ENCODE peak calls at places on chromosome 2, in seven cellular contexts. One of them, this sample, is unnamed.

GRCh38 chr2:226898925-226899324 is 63.1 kb downstream of the RHBDD1 start:
- DNase-seq in WERI-Rb-1: no peak
- DNase-seq in fibroblast of lung: no peak
- DNase-seq in pancreas: no peak
- DNase-seq in right lobe of liver: no peak
- DNase-seq in hepatocyte: no peak
- DNase-seq in upper lobe of right lung: no peak
- DNase-seq in this sample: no peak

GRCh38 chr2:66440011-66440542 is 5.2 kb downstream of the MEIS1 start:
- DNase-seq in WERI-Rb-1: no peak
- DNase-seq in hepatocyte: peak; percentile 22
- DNase-seq in upper lobe of right lung: no peak
- DNase-seq in fibroblast of lung: peak; percentile 70
- DNase-seq in pancreas: no peak
- DNase-seq in right lobe of liver: no peak
- DNase-seq in this sample: no peak

GRCh38 chr2:183162362-183162761 is 38.1 kb downstream of the NUP35 start:
- DNase-seq in right lobe of liver: no peak
- DNase-seq in hepatocyte: no peak
- DNase-seq in fibroblast of lung: peak; percentile 3
- DNase-seq in upper lobe of right lung: no peak
- DNase-seq in pancreas: no peak
- DNase-seq in WERI-Rb-1: no peak
- DNase-seq in this sample: no peak

GRCh38 chr2:233966388-233966787 is 49.2 kb downstream of the TRPM8 start:
- DNase-seq in WERI-Rb-1: no peak
- DNase-seq in hepatocyte: no peak
- DNase-seq in upper lobe of right lung: no peak
- DNase-seq in right lobe of liver: peak; percentile 66
- DNase-seq in pancreas: no peak
- DNase-seq in fibroblast of lung: peak; percentile 15
- DNase-seq in this sample: no peak

GRCh38 chr2:139574371-139574770 is 794.2 kb upstream of the NXPH2 start:
- DNase-seq in pancreas: no peak
- DNase-seq in WERI-Rb-1: no peak
- DNase-seq in right lobe of liver: no peak
- DNase-seq in upper lobe of right lung: no peak
- DNase-seq in hepatocyte: no peak
- DNase-seq in fibroblast of lung: no peak
- DNase-seq in this sample: no peak

GRCh38 chr2:208311321-208311720 is 45.3 kb downstream of the PIKFYVE start:
- DNase-seq in pancreas: no peak
- DNase-seq in right lobe of liver: no peak
- DNase-seq in fibroblast of lung: no peak
- DNase-seq in hepatocyte: no peak
- DNase-seq in WERI-Rb-1: no peak
- DNase-seq in upper lobe of right lung: no peak
- DNase-seq in this sample: no peak

GRCh38 chr2:85085563-85085962 is 47.6 kb upstream of the TCF7L1 start:
- DNase-seq in fibroblast of lung: no peak
- DNase-seq in pancreas: no peak
- DNase-seq in upper lobe of right lung: no peak
- DNase-seq in hepatocyte: no peak
- DNase-seq in WERI-Rb-1: no peak
- DNase-seq in right lobe of liver: no peak
- DNase-seq in this sample: no peak

GRCh38 chr2:190540048-190540447 is 5.5 kb upstream of the NEMP2 start:
- DNase-seq in hepatocyte: no peak
- DNase-seq in fibroblast of lung: peak; percentile 37
- DNase-seq in right lobe of liver: no peak
- DNase-seq in pancreas: no peak
- DNase-seq in WERI-Rb-1: no peak
- DNase-seq in upper lobe of right lung: no peak
- DNase-seq in this sample: no peak

GRCh38 chr2:134228493-134228903 is 25.4 kb upstream of the MGAT5 start:
- DNase-seq in right lobe of liver: no peak
- DNase-seq in pancreas: no peak
- DNase-seq in hepatocyte: no peak
- DNase-seq in upper lobe of right lung: no peak
- DNase-seq in fibroblast of lung: no peak
- DNase-seq in WERI-Rb-1: no peak
- DNase-seq in this sample: no peak

GRCh38 chr2:61452392-61452791 is 18.5 kb downstream of the USP34 start:
- DNase-seq in fibroblast of lung: no peak
- DNase-seq in hepatocyte: no peak
- DNase-seq in upper lobe of right lung: no peak
- DNase-seq in right lobe of liver: no peak
- DNase-seq in pancreas: no peak
- DNase-seq in WERI-Rb-1: no peak
- DNase-seq in this sample: no peak

GRCh38 chr2:199596549-199596948 is 138.8 kb upstream of the SATB2 start:
- DNase-seq in right lobe of liver: no peak
- DNase-seq in WERI-Rb-1: no peak
- DNase-seq in upper lobe of right lung: no peak
- DNase-seq in pancreas: no peak
- DNase-seq in hepatocyte: no peak
- DNase-seq in fibroblast of lung: peak; percentile 35
- DNase-seq in this sample: no peak

GRCh38 chr2:196268022-196268421 is 96.6 kb upstream of the STK17B start:
- DNase-seq in upper lobe of right lung: no peak
- DNase-seq in WERI-Rb-1: no peak
- DNase-seq in hepatocyte: no peak
- DNase-seq in fibroblast of lung: peak; percentile 27
- DNase-seq in pancreas: no peak
- DNase-seq in right lobe of liver: no peak
- DNase-seq in this sample: no peak

GRCh38 chr2:74552914-74553811 is 579 bp downstream of the LOXL3 start:
- DNase-seq in WERI-Rb-1: peak; percentile 51
- DNase-seq in upper lobe of right lung: no peak
- DNase-seq in pancreas: peak; percentile 51
- DNase-seq in right lobe of liver: no peak
- DNase-seq in fibroblast of lung: no peak
- DNase-seq in hepatocyte: peak; percentile 36
- DNase-seq in this sample: no peak

GRCh38 chr2:10466801-10467200 is 18.7 kb upstream of the ODC1 start:
- DNase-seq in pancreas: no peak
- DNase-seq in right lobe of liver: peak; percentile 28
- DNase-seq in fibroblast of lung: no peak
- DNase-seq in upper lobe of right lung: peak; percentile 44
- DNase-seq in WERI-Rb-1: peak; percentile 16
- DNase-seq in hepatocyte: no peak
- DNase-seq in this sample: no peak

GRCh38 chr2:26974352-26974751 is 3.9 kb downstream of the MAPRE3 start:
- DNase-seq in upper lobe of right lung: no peak
- DNase-seq in WERI-Rb-1: no peak
- DNase-seq in right lobe of liver: no peak
- DNase-seq in hepatocyte: no peak
- DNase-seq in fibroblast of lung: no peak
- DNase-seq in pancreas: no peak
- DNase-seq in this sample: no peak

GRCh38 chr2:205908491-205909193 is 177.3 kb downstream of the INO80D start:
- DNase-seq in right lobe of liver: no peak
- DNase-seq in hepatocyte: peak; percentile 48
- DNase-seq in pancreas: no peak
- DNase-seq in upper lobe of right lung: no peak
- DNase-seq in WERI-Rb-1: no peak
- DNase-seq in fibroblast of lung: peak; percentile 41
- DNase-seq in this sample: no peak

GRCh38 chr2:26724004-26724750 is 31.7 kb downstream of the KCNK3 start:
- DNase-seq in WERI-Rb-1: no peak
- DNase-seq in right lobe of liver: peak; percentile 62
- DNase-seq in pancreas: peak; percentile 86
- DNase-seq in fibroblast of lung: peak; percentile 94
- DNase-seq in hepatocyte: peak; percentile 48
- DNase-seq in upper lobe of right lung: peak; percentile 85
- DNase-seq in this sample: no peak

GRCh38 chr2:198316852-198317395 is 512.5 kb downstream of the PLCL1 start:
- DNase-seq in hepatocyte: no peak
- DNase-seq in upper lobe of right lung: no peak
- DNase-seq in right lobe of liver: no peak
- DNase-seq in pancreas: no peak
- DNase-seq in WERI-Rb-1: no peak
- DNase-seq in fibroblast of lung: no peak
- DNase-seq in this sample: no peak

GRCh38 chr2:20594048-20594750 is 56.7 kb downstream of the HS1BP3 start:
- DNase-seq in upper lobe of right lung: peak; percentile 51
- DNase-seq in hepatocyte: no peak
- DNase-seq in WERI-Rb-1: peak; percentile 7
- DNase-seq in fibroblast of lung: no peak
- DNase-seq in pancreas: no peak
- DNase-seq in right lobe of liver: peak; percentile 70
- DNase-seq in this sample: no peak

DNA sequence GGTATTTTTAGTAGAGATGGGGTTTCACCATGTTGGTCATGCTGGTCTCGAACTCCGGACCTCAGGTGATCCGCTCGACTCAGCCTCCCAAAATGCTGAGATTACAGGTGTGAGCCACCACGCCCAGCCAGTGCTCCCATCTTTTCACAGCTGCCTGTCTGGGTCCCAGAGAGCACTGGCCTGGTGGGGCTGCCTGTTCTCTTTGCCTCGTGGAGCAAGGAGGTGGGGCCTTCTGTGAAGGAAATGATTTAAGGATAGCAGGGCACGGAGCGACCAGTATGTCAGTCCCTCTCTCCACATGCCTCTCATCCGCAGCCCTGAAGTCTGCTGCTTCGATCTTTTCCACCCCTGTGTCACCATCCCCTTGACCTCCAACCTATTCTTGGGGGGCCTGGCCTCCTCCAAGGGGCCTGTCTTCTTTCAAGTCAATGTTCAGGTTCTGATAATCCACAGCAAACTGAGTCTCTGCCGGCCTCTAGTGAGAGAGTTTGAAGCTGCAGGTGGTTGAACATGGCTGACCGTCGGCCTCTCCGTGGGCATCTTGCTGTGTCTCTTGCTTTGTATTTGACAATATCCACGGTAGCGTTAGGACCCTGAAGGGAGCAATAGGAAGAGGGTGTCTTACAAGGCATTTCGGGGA is 28.2 kb upstream of the GIGYF2 start:
- DNase-seq in upper lobe of right lung: no peak
- DNase-seq in hepatocyte: peak; percentile 41
- DNase-seq in pancreas: no peak
- DNase-seq in right lobe of liver: no peak
- DNase-seq in fibroblast of lung: peak; percentile 21
- DNase-seq in WERI-Rb-1: peak; percentile 51
- DNase-seq in this sample: no peak
- TF ChIP-seq CTCF in upper lobe of right lung: peak; percentile 24
- TF ChIP-seq CTCF in hepatocyte: peak; percentile 48
- TF ChIP-seq CTCF in pancreas: no peak
- TF ChIP-seq CTCF in right lobe of liver: peak; percentile 40
- TF ChIP-seq CTCF in fibroblast of lung: peak; percentile 40
- TF ChIP-seq CTCF in WERI-Rb-1: peak; percentile 71
- TF ChIP-seq CTCF in this sample: no peak

DNA sequence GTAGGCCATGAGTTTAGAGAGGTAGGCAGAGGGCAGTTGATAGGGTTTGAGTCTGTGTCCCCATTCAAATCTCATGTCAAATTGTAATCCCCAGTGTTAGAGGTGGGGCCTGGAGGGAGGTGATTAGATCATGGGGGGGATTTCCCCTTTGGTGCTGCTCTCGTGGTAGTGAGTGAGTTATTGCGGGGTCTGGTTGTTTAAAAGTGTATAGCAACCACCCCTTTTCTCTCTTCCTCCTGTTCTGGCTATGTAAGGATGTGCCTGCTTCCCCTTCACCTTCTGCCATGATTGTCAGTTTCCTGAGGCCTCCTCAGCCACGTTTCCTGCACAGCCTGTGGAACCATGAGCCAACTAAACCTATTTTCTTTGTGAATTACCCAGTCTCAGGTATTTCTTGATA is 25.5 kb downstream of the MARCHF4 start:
- DNase-seq in pancreas: no peak
- DNase-seq in WERI-Rb-1: no peak
- DNase-seq in hepatocyte: no peak
- DNase-seq in fibroblast of lung: no peak
- DNase-seq in upper lobe of right lung: no peak
- DNase-seq in right lobe of liver: no peak
- DNase-seq in this sample: no peak
- TF ChIP-seq CTCF in pancreas: no peak
- TF ChIP-seq CTCF in WERI-Rb-1: no peak
- TF ChIP-seq CTCF in hepatocyte: no peak
- TF ChIP-seq CTCF in fibroblast of lung: no peak
- TF ChIP-seq CTCF in upper lobe of right lung: no peak
- TF ChIP-seq CTCF in right lobe of liver: no peak
- TF ChIP-seq CTCF in this sample: no peak

DNA sequence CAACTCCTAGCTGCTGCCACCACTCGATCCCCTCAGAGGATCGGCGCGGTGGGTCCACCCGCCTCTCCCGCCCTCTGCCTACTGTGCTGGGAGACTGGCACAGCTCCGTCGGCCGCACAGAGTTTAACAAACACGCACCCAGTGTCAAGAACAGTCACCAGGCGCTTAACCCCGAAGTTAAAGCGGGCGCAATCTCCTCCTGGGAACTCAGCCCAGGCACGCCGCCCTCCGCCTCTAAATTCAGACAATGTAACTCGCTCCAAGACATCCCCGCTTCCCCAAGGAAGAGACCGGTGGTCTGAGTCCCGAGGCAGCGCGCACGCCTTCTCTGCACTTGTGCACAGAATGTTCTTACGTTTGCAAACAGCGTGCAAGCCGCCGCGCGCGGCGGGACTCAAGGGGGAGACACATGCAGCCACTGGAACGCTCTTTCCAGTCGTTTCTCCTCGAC is 533 bp downstream of the CXCR4 start:
- DNase-seq in fibroblast of lung: peak; percentile 46
- DNase-seq in upper lobe of right lung: peak; percentile 81
- DNase-seq in right lobe of liver: peak; percentile 54
- DNase-seq in hepatocyte: peak; percentile 71
- DNase-seq in WERI-Rb-1: peak; percentile 48
- DNase-seq in pancreas: no peak
- DNase-seq in this sample: peak; percentile 49
- TF ChIP-seq CTCF in fibroblast of lung: no peak
- TF ChIP-seq CTCF in upper lobe of right lung: peak; percentile 7
- TF ChIP-seq CTCF in right lobe of liver: no peak
- TF ChIP-seq CTCF in hepatocyte: peak; percentile 19
- TF ChIP-seq CTCF in WERI-Rb-1: peak; percentile 43
- TF ChIP-seq CTCF in pancreas: no peak
- TF ChIP-seq CTCF in this sample: no peak

DNA sequence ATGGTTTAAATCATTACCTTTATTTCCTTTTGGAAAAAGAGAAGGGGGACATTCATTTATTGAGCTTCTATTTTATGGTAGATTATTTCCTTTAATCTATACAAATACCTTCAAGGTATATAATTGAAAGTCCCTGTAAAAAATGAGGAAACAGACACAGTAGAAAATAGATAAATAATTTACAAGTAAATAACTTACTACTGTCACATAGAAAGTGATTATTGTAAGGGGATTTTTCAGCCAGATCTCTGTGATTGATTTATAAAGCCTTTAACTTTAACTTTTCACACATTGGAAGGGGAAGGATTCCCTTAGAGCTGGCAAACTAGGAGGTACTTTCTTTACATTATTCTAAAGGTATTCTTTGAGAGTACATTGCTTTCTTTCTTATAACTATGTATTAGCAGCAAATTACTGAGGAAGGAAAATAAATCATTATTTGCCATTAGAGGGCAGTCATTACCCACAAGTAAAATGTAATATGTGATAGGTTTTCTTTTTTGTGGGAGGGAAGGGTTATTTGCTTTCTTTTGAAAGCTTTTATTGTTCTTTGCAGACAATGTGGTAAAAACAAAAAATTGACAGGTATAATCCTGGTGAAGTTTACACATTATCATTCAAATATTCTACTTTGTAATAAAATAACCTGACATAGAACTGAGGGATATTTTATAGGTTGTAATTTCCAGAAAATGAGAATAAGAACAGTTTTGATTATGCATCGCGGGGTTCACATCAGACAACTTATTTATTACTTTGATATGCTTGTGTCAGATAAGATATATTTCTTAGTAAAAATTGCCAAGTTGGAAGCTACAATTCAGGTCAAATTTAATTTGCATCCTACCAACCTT is 24.8 kb upstream of the RPE start:
- DNase-seq in WERI-Rb-1: no peak
- DNase-seq in upper lobe of right lung: no peak
- DNase-seq in pancreas: no peak
- DNase-seq in right lobe of liver: no peak
- DNase-seq in fibroblast of lung: peak; percentile 66
- DNase-seq in hepatocyte: peak; percentile 40
- DNase-seq in this sample: no peak
- TF ChIP-seq CTCF in WERI-Rb-1: no peak
- TF ChIP-seq CTCF in upper lobe of right lung: peak; percentile 67
- TF ChIP-seq CTCF in pancreas: peak; percentile 46
- TF ChIP-seq CTCF in right lobe of liver: peak; percentile 54
- TF ChIP-seq CTCF in fibroblast of lung: no peak
- TF ChIP-seq CTCF in hepatocyte: peak; percentile 77
- TF ChIP-seq CTCF in this sample: peak; percentile 50